ENCODE peak calls at places on chromosomes 1 and 21, in nine cellular contexts. G, B, I, Q, P, L, V, Y and W are unnamed samples.

GRCh38 chr1:236716160-236716559 is 29.9 kb downstream of the ACTN2 start:
- DNase-seq in G (no peak), B (no peak), I (no peak), Q (no peak), P (no peak), L (no peak), V (no peak), Y (no peak), W (no peak)

GRCh38 chr1:23617019-23617418 is 57.7 kb upstream of the ID3 start:
- DNase-seq in G (no peak), B (no peak), I (no peak), Q (no peak), P (no peak), L (no peak), V (no peak), Y (no peak), W (no peak)

GRCh38 chr1:26696191-26696644 is 403 bp downstream of the ARID1A start:
- DNase-seq in G (no peak), B (no peak), I (no peak), Q (no peak), P (no peak), L (no peak), V (no peak), Y (no peak), W (no peak)

GRCh38 chr1:39782103-39782502 is 6.6 kb downstream of the BMP8B start:
- DNase-seq in G (no peak), B (no peak), I (no peak), Q (no peak), P (no peak), L (no peak), V (no peak), Y (no peak), W (no peak)

GRCh38 chr21:41616063-41616591 is 108.2 kb upstream of the TMPRSS2 start:
- DNase-seq in G (no peak), B (peak), I (no peak), Q (peak), P (peak), L (no peak), V (peak), Y (no peak), W (no peak)

GRCh38 chr1:160838876-160839275 is 23.8 kb downstream of the CD244 start:
- DNase-seq in G (no peak), B (no peak), I (no peak), Q (no peak), P (no peak), L (no peak), V (no peak), Y (no peak), W (no peak)

GRCh38 chr1:14915356-14916054 is 238.0 kb upstream of the TMEM51 start:
- DNase-seq in G (peak), B (no peak), I (peak), Q (peak), P (peak), L (peak), V (peak), Y (no peak), W (no peak)

GRCh38 chr1:206933333-206933945 is 11.7 kb upstream of the FCMR start:
- DNase-seq in G (peak), B (no peak), I (no peak), Q (peak), P (peak), L (no peak), V (no peak), Y (peak), W (no peak)

GRCh38 chr1:86429830-86430229 is 5.9 kb downstream of the CLCA2 start:
- DNase-seq in G (no peak), B (peak), I (peak), Q (peak), P (peak), L (peak), V (peak), Y (no peak), W (no peak)

GRCh38 chr1:205456868-205457724 is 1.3 kb upstream of the BLACAT1 start:
- DNase-seq in G (no peak), B (no peak), I (no peak), Q (no peak), P (no peak), L (no peak), V (no peak), Y (no peak), W (no peak)

GRCh38 chr1:113811353-113811887 is 856 bp downstream of the RSBN1 start:
- DNase-seq in G (no peak), B (no peak), I (peak), Q (peak), P (peak), L (peak), V (no peak), Y (peak), W (peak)

GRCh38 chr1:108877858-108878257 is 1.1 kb downstream of the GPSM2 start:
- DNase-seq in G (no peak), B (no peak), I (no peak), Q (peak), P (peak), L (no peak), V (no peak), Y (no peak), W (no peak)

GRCh38 chr1:159786465-159786864 is 5.7 kb downstream of the DUSP23 start:
- DNase-seq in G (no peak), B (no peak), I (no peak), Q (peak), P (no peak), L (no peak), V (no peak), Y (no peak), W (no peak)

GRCh38 chr1:233791750-233792149 is 112.7 kb upstream of the SLC35F3 start:
- DNase-seq in G (no peak), B (no peak), I (no peak), Q (no peak), P (no peak), L (no peak), V (no peak), Y (no peak), W (no peak)

GRCh38 chr1:11836955-11837766 is 10.4 kb downstream of the NPPA start:
- DNase-seq in G (no peak), B (no peak), I (no peak), Q (no peak), P (no peak), L (no peak), V (no peak), Y (no peak), W (no peak)

GRCh38 chr21:42093991-42094417 is 22.9 kb downstream of the UMODL1 start:
- DNase-seq in G (no peak), B (peak), I (peak), Q (peak), P (peak), L (peak), V (peak), Y (no peak), W (no peak)

GRCh38 chr1:168360151-168360550 is 79.5 kb downstream of the TBX19 start:
- DNase-seq in G (no peak), B (no peak), I (no peak), Q (peak), P (no peak), L (no peak), V (no peak), Y (no peak), W (no peak)

GRCh38 chr1:39625462-39626273 is 13.8 kb downstream of the HEYL start:
- DNase-seq in G (peak), B (peak), I (no peak), Q (peak), P (no peak), L (peak), V (no peak), Y (no peak), W (no peak)

GRCh38 chr1:150261367-150261766 is 3.8 kb downstream of the CA14 start:
- DNase-seq in G (no peak), B (no peak), I (no peak), Q (no peak), P (no peak), L (no peak), V (no peak), Y (no peak), W (no peak)

GRCh38 chr1:89125571-89126233 is at the start of gene GBP2:
- DNase-seq in G (no peak), B (peak), I (peak), Q (peak), P (peak), L (no peak), V (no peak), Y (no peak), W (no peak)

GRCh38 chr1:89126234-89126580 is 293 bp upstream of the GBP2 start:
- DNase-seq in G (no peak), B (no peak), I (no peak), Q (no peak), P (no peak), L (no peak), V (no peak), Y (no peak), W (no peak)

GRCh38 chr1:89126602-89127001 is 688 bp upstream of the GBP2 start:
- DNase-seq in G (no peak), B (no peak), I (no peak), Q (no peak), P (no peak), L (no peak), V (no peak), Y (no peak), W (no peak)

GRCh38 chr1:89121641-89122040 is 4.3 kb downstream of the GBP2 start:
- DNase-seq in G (no peak), B (no peak), I (no peak), Q (no peak), P (no peak), L (no peak), V (no peak), Y (no peak), W (no peak)
- TF ChIP-seq CTCF in G (no peak), B (no peak), I (no peak), Q (no peak), P (no peak), L (no peak), V (no peak), Y (no peak), W (no peak)

DNA sequence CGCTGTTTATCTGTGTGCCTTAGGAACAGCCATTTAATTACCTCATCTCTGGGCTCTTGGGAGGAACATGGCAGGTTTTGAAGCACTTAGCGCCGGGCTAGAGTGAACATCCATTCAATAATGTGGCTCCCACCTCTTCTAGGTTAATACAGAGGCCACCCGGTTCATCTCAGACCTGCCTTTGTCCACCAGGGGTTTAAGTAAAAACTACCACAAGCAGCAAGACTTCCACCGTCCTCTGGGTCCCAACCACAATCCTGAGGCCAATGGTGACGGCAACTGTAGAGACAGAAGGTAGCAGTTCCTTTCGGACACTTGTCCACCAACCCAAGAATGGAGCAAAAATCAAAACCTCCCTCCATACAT is 924 bp upstream of the DDOST start:
- DNase-seq in G (no peak), B (no peak), I (no peak), Q (no peak), P (no peak), L (no peak), V (no peak), Y (no peak), W (no peak)
- TF ChIP-seq CTCF in G (no peak), B (no peak), I (no peak), Q (no peak), P (no peak), L (no peak), V (no peak), Y (no peak), W (no peak)

GRCh38 chr1:32885691-32886011 is 640 bp upstream of the HPCA start:
- DNase-seq in G (no peak), B (no peak), I (no peak), Q (no peak), P (no peak), L (no peak), V (no peak), Y (no peak), W (no peak)

GRCh38 chr1:32886828-32887414 is 630 bp downstream of the HPCA start:
- DNase-seq in G (no peak), B (no peak), I (no peak), Q (no peak), P (no peak), L (no peak), V (no peak), Y (no peak), W (no peak)

GRCh38 chr1:32887623-32888022 is 1.3 kb downstream of the HPCA start:
- DNase-seq in G (no peak), B (no peak), I (no peak), Q (no peak), P (no peak), L (no peak), V (no peak), Y (no peak), W (no peak)

GRCh38 chr1:32884726-32885125 is 1.6 kb upstream of the HPCA start:
- DNase-seq in G (no peak), B (no peak), I (no peak), Q (no peak), P (no peak), L (no peak), V (no peak), Y (no peak), W (no peak)

GRCh38 chr1:32886012-32886827 is at the start of gene HPCA:
- DNase-seq in G (peak), B (peak), I (peak), Q (peak), P (peak), L (no peak), V (no peak), Y (no peak), W (peak)
- TF ChIP-seq CTCF in G (no peak), B (peak), I (peak), Q (peak), P (peak), L (no peak), V (no peak), Y (peak), W (peak)

DNA sequence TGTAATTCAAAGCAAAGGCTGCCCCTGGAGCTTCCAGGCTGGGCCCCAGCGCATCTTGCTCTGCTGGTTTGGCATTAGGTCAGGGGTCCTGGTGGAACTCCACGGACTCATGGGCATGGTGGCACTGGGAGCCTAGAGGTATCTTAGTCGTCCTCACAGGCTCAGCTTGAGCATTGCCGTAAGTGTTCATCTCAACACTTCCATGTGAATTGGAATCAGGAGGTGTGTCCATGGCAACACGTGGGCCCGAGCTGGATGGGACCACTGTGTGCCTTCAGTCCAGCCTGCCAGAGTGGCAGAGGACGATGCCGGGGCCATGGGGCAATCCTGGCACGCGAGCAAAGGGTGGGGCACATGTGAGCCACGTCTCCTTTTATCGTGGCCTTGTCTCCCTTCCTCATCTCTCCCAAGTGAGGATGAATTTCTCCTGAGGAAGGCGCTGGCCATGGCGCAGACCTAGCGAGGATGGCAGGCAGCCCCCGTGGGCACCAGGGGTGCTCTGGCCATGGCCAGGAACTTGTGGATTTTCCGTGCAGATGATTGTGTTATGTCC is 47.0 kb downstream of the AGPAT3 start:
- DNase-seq in G (no peak), B (no peak), I (no peak), Q (no peak), P (no peak), L (no peak), V (no peak), Y (no peak), W (no peak)
- TF ChIP-seq CTCF in G (no peak), B (no peak), I (no peak), Q (no peak), P (no peak), L (no peak), V (no peak), Y (no peak), W (no peak)

GRCh38 chr1:36385410-36386261 is at the start of gene STK40:
- DNase-seq in G (peak), B (peak), I (peak), Q (peak), P (peak), L (peak), V (peak), Y (peak), W (peak)

GRCh38 chr1:36387141-36387949 is 1.6 kb upstream of the STK40 start:
- DNase-seq in G (no peak), B (peak), I (no peak), Q (peak), P (peak), L (peak), V (no peak), Y (no peak), W (no peak)

GRCh38 chr1:36384542-36385409 is 948 bp downstream of the STK40 start:
- DNase-seq in G (peak), B (no peak), I (peak), Q (peak), P (peak), L (peak), V (peak), Y (no peak), W (no peak)

GRCh38 chr1:36383240-36383639 is 2.5 kb downstream of the STK40 start:
- DNase-seq in G (peak), B (no peak), I (no peak), Q (no peak), P (no peak), L (no peak), V (no peak), Y (no peak), W (no peak)

GRCh38 chr1:36386262-36387140 is 777 bp upstream of the STK40 start:
- DNase-seq in G (peak), B (peak), I (peak), Q (peak), P (peak), L (peak), V (peak), Y (peak), W (peak)
- TF ChIP-seq CTCF in G (no peak), B (peak), I (no peak), Q (no peak), P (no peak), L (no peak), V (no peak), Y (no peak), W (no peak)

DNA sequence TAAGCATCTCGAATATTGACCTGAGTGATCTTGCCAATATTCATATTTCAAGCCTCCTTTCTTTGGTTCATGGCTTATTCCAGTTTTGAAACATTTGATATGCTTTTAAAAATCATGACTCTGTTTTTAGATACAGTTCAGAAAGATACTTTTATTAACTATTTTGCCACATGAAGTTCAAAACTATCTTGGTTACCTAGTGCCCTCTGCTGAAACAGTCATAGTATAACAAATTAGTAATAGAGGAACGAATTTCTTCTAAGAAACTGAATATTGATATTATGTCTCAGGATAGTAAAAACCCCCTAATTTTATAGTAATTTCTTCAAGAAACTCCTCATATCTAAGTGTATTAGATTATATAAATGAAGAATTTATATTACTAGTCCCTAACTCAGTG is 52.6 kb upstream of the RC3H1 start:
- DNase-seq in G (no peak), B (no peak), I (peak), Q (peak), P (peak), L (no peak), V (no peak), Y (no peak), W (no peak)
- TF ChIP-seq CTCF in G (no peak), B (peak), I (peak), Q (peak), P (peak), L (no peak), V (no peak), Y (peak), W (peak)

DNA sequence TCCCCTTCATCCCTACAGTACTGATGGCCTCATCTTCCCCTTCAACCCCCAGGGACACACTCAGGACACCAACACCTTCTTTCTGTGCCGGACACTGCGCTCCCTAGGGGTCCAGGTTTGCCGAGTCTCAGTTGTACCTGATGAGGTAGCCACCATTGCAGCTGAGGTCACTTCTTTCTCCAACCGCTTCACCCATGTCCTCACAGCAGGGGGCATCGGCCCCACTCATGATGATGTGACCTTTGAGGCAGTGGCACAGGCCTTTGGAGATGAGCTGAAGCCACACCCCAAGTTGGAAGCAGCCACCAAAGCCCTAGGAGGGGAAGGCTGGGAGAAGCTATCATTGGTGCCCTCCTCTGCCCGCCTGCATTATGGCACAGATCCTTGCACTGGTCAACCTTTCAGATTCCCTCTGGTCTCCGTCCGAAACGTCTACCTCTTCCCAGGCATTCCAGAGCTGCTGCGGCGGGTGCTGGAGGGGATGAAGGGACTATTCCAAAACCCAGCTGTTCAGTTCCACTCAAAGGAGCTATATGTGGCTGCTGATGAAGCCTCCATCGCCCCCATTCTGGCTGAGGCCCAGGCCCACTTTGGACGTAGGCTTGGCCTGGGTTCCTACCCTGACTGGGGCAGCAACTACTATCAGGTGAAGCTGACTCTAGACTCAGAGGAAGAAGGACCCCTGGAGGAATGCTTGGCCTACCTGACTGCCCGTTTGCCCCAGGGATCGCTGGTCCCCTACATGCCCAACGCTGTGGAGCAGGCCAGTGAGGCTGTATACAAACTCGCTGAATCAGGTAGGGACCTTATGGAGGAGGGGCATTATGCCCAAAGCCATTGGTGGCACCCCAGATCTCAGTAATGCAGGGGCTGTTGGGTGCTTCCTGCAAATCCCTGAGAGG is 5.1 kb upstream of the LENEP start:
- DNase-seq in G (no peak), B (no peak), I (no peak), Q (no peak), P (no peak), L (no peak), V (no peak), Y (no peak), W (no peak)
- TF ChIP-seq CTCF in G (no peak), B (no peak), I (no peak), Q (no peak), P (no peak), L (no peak), V (no peak), Y (no peak), W (no peak)

GRCh38 chr1:208997726-208998312 is 585.7 kb upstream of the CAMK1G start:
- DNase-seq in G (no peak), B (no peak), I (peak), Q (peak), P (peak), L (no peak), V (no peak), Y (no peak), W (no peak)
- TF ChIP-seq CTCF in G (no peak), B (peak), I (peak), Q (peak), P (peak), L (no peak), V (no peak), Y (no peak), W (peak)

GRCh38 chr1:219710529-219711194 is 97.8 kb upstream of the ZC3H11B start:
- DNase-seq in G (no peak), B (peak), I (peak), Q (peak), P (peak), L (no peak), V (no peak), Y (no peak), W (no peak)
- TF ChIP-seq CTCF in G (no peak), B (no peak), I (no peak), Q (no peak), P (no peak), L (no peak), V (no peak), Y (no peak), W (no peak)